ENCODE peak calls at places on chromosomes 1 and 21, in four cellular contexts. V is dorsolateral prefrontal cortex, L is fibroblast of pulmonary artery, S is Calu3. E is an unnamed sample.
A peak's percentile ranks its signal among the peaks of the same experiment; 100 is the strongest.

GRCh38 chr21:10272216-10272615 is 249.2 kb upstream of the TPTE start:
- DNase-seq in V (no peak), L (peak; percentile 7), S (no peak), E (no peak)

GRCh38 chr1:224623310-224623714 is 7.2 kb downstream of the CNIH3 start:
- DNase-seq in V (no peak), L (no peak), S (no peak), E (no peak)

GRCh38 chr1:245878585-245878984 is 628.5 kb downstream of the SMYD3 start:
- DNase-seq in V (no peak), L (no peak), S (no peak), E (no peak)

GRCh38 chr1:8677782-8678181 is 139.7 kb downstream of the RERE start:
- DNase-seq in V (no peak), L (no peak), S (no peak), E (no peak)

GRCh38 chr1:31624354-31625179 is 7.1 kb downstream of the HCRTR1 start:
- DNase-seq in V (no peak), L (no peak), S (no peak), E (no peak)

GRCh38 chr1:1358433-1359201 is at the start of gene MXRA8:
- DNase-seq in V (no peak), L (peak; percentile 76), S (no peak), E (no peak)

GRCh38 chr21:16492892-16493291 is 763.1 kb downstream of the USP25 start:
- DNase-seq in V (no peak), L (no peak), S (no peak), E (no peak)

GRCh38 chr1:53956308-53957168 is 10.4 kb downstream of the LRRC42 start:
- DNase-seq in V (no peak), L (peak; percentile 20), S (no peak), E (no peak)

GRCh38 chr1:25742316-25742715 is 57.7 kb upstream of the SELENON start:
- DNase-seq in V (no peak), L (no peak), S (no peak), E (no peak)

GRCh38 chr1:213666113-213666512 is 321.7 kb upstream of the PROX1 start:
- DNase-seq in V (no peak), L (no peak), S (no peak), E (no peak)
- TF ChIP-seq CTCF in V (no peak), L (no peak), S (no peak), E (no peak)

DNA sequence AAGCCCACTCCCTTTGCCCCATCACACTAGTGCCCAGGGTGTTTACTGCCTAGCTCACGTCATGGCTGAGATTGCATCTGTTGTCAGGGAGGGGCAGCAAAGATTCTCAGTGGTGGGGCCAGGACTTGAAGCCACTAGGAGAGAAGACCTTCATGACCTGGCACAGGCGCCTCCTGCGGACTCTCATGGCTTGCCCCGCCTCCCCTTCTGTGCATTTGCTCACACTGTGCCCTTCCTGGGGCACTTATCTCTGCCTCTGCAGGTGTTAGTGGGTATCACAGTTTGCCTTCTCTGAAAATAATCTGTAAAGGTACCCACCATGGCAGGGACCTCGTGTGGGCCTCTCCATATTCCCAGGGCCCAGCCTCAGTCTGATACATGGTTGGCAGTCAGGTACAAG is 20.1 kb downstream of the PTPRU start:
- DNase-seq in V (no peak), L (no peak), S (no peak), E (no peak)
- TF ChIP-seq CTCF in V (no peak), L (no peak), S (no peak), E (no peak)

GRCh38 chr1:170670751-170671628 is 7.1 kb downstream of the PRRX1 start:
- DNase-seq in V (no peak), L (no peak), S (no peak), E (no peak)

GRCh38 chr1:170669036-170669435 is 5.1 kb downstream of the PRRX1 start:
- DNase-seq in V (no peak), L (no peak), S (no peak), E (no peak)

GRCh38 chr1:170669586-170670332 is 5.8 kb downstream of the PRRX1 start:
- DNase-seq in V (no peak), L (no peak), S (no peak), E (no peak)

GRCh38 chr1:170674239-170674638 is 10.3 kb downstream of the PRRX1 start:
- DNase-seq in V (no peak), L (peak; percentile 66), S (no peak), E (no peak)

DNA sequence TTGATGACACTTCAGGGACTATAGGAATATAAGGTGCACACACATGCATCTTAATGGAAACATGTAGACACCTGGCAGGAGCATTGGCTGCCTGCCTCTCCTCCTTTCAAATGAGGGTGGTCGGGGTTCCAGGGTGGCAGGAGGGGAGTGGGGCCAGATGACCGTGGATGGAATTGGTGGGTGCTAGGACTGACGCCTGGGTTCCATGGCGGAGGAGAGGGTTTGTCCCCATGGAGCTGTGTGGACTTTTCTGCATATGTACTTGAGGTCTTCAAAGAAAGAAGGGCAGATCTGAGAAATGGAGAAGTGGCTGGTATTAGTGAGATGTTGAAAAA is 7.7 kb downstream of the PRRX1 start:
- DNase-seq in V (no peak), L (no peak), S (no peak), E (no peak)
- TF ChIP-seq CTCF in V (no peak), L (no peak), S (no peak), E (no peak)

GRCh38 chr1:29786791-29787732 is 550.7 kb downstream of the PTPRU start:
- DNase-seq in V (no peak), L (no peak), S (no peak), E (no peak)
- TF ChIP-seq CTCF in V (no peak), L (no peak), S (no peak), E (no peak)

DNA sequence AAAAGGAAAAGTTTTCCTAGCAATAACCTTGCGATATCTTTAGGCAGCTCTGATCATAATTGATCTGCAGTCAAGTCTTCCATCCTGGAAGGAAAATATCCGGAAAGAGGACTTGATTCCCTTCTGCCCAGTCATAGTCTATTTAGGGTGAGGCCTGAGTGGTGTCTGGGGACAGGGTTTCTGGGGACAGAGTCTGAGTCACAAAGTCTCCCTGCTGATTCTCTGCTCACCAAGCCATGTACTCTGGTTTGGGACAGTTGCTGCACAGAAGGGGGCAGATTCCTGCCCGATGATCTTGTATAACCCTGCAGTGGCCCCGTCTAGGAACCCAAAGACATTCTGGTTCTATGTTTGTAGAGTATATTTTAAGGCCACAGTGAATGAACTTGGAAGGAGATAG is 178.8 kb downstream of the KCNJ6 start:
- DNase-seq in V (no peak), L (no peak), S (no peak), E (no peak)
- TF ChIP-seq CTCF in V (no peak), L (no peak), S (no peak), E (no peak)

GRCh38 chr1:50968884-50969610 is 998 bp upstream of the CDKN2C start:
- DNase-seq in V (peak; percentile 34), L (peak; percentile 12), S (peak; percentile 64), E (no peak)

GRCh38 chr1:50968021-50968883 is 1.8 kb upstream of the CDKN2C start:
- DNase-seq in V (peak; percentile 76), L (peak; percentile 91), S (peak; percentile 95), E (peak; percentile 67)

GRCh38 chr1:50969611-50970507 is at the start of gene CDKN2C:
- DNase-seq in V (peak; percentile 81), L (peak; percentile 80), S (peak; percentile 73), E (no peak)

GRCh38 chr1:50964863-50965262 is 4.8 kb upstream of the FAF1 start:
- DNase-seq in V (no peak), L (no peak), S (no peak), E (no peak)

DNA sequence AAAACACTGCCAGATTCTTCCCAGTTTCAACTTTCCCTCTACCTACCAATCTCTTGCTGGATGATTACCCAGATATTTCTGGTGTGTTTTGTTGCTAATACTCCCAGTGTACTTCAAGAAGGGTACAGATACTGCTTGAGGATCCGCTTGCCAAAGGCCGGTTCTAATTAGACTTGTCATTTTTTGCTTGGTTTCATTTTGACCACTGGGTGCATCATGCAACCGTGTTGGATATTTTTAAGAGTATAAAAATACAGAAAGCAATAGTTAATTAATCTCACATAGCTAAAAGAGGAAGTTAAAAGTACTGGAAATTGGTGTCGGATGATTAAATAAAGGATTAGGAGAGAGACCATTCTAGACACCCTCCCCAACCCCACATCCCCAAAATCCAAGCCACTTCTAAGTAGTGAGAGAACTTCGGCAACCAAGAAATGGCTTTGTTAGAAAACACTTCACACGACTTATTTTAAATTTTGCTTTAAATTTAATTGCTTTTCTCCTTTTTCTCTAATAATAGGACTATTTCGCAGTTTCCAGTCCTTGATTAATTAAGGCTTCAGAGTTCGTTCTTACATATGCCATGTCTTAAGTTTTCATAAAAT is 2.5 kb upstream of the CDKN2C start:
- DNase-seq in V (no peak), L (no peak), S (no peak), E (no peak)
- TF ChIP-seq CTCF in V (no peak), L (no peak), S (no peak), E (no peak)

GRCh38 chr1:11414921-11415538 is 63.9 kb upstream of the DISP3 start:
- DNase-seq in V (peak; percentile 59), L (no peak), S (no peak), E (no peak)
- TF ChIP-seq CTCF in V (peak; percentile 47), L (no peak), S (no peak), E (no peak)